ENCODE peak calls at places on chromosome 12, in four cellular contexts. J is fibroblast of mammary gland, X is lung, Y is esophagus muscularis mucosa. W is an unnamed sample.

GRCh38 chr12:108657130-108657745 is 23.5 kb upstream of the SELPLG start:
- DNase-seq in J (no peak), X (no peak), Y (no peak), W (no peak)

GRCh38 chr12:87931764-87932163 is 97.4 kb downstream of the C12orf50 start:
- DNase-seq in J (peak), X (no peak), Y (no peak), W (no peak)

GRCh38 chr12:56725723-56726102 is 614 bp upstream of the NACA start:
- DNase-seq in J (no peak), X (no peak), Y (no peak), W (no peak)

GRCh38 chr12:22702690-22703089 is 77.7 kb downstream of the ETNK1 start:
- DNase-seq in J (peak), X (no peak), Y (no peak), W (no peak)

GRCh38 chr12:119699199-119699765 is 31.3 kb downstream of the PRKAB1 start:
- DNase-seq in J (no peak), X (no peak), Y (no peak), W (no peak)

GRCh38 chr12:1474567-1475153 is 119.7 kb downstream of the FBXL14 start:
- DNase-seq in J (peak), X (no peak), Y (no peak), W (peak)

GRCh38 chr12:112862570-112863137 is 44.1 kb upstream of the OAS1 start:
- DNase-seq in J (no peak), X (no peak), Y (no peak), W (no peak)

GRCh38 chr12:79451365-79451764 is 239.4 kb downstream of the PAWR start:
- DNase-seq in J (peak), X (no peak), Y (no peak), W (no peak)

GRCh38 chr12:51361419-51362016 is 15.0 kb upstream of the CELA1 start:
- DNase-seq in J (no peak), X (no peak), Y (no peak), W (no peak)

GRCh38 chr12:24852420-24852819 is 96.5 kb downstream of the BCAT1 start:
- DNase-seq in J (no peak), X (no peak), Y (no peak), W (no peak)

GRCh38 chr12:129531004-129531403 is 372.8 kb downstream of the TMEM132D start:
- DNase-seq in J (no peak), X (no peak), Y (no peak), W (no peak)

GRCh38 chr12:26701604-26702215 is 131.3 kb downstream of the ITPR2 start:
- DNase-seq in J (peak), X (no peak), Y (no peak), W (peak)

GRCh38 chr12:64825143-64826011 is 930 bp downstream of the TBC1D30 start:
- DNase-seq in J (no peak), X (no peak), Y (peak), W (no peak)

GRCh38 chr12:66132408-66132807 is 1.9 kb upstream of the LLPH start:
- DNase-seq in J (peak), X (no peak), Y (no peak), W (peak)

GRCh38 chr12:120686690-120687569 is at the start of gene MLEC:
- DNase-seq in J (peak), X (peak), Y (peak), W (peak)

GRCh38 chr12:131114942-131115584 is 161.4 kb downstream of the ADGRD1 start:
- DNase-seq in J (no peak), X (no peak), Y (no peak), W (no peak)

GRCh38 chr12:89947437-89948265 is 239.0 kb upstream of the ATP2B1 start:
- DNase-seq in J (peak), X (no peak), Y (no peak), W (peak)

GRCh38 chr12:76252031-76252430 is 96.2 kb downstream of the BBS10 start:
- DNase-seq in J (no peak), X (no peak), Y (peak), W (no peak)

GRCh38 chr12:108641446-108642268 is 8.0 kb upstream of the SELPLG start:
- DNase-seq in J (no peak), X (no peak), Y (no peak), W (no peak)

GRCh38 chr12:132766380-132767085 is 4.9 kb upstream of the ANKLE2 start:
- DNase-seq in J (no peak), X (no peak), Y (no peak), W (no peak)

GRCh38 chr12:108949976-108950375 is 70.1 kb downstream of the DAO start:
- DNase-seq in J (no peak), X (no peak), Y (no peak), W (no peak)

GRCh38 chr12:133165776-133166175 is 15.5 kb upstream of the ZNF268 start:
- DNase-seq in J (no peak), X (no peak), Y (no peak), W (no peak)

DNA sequence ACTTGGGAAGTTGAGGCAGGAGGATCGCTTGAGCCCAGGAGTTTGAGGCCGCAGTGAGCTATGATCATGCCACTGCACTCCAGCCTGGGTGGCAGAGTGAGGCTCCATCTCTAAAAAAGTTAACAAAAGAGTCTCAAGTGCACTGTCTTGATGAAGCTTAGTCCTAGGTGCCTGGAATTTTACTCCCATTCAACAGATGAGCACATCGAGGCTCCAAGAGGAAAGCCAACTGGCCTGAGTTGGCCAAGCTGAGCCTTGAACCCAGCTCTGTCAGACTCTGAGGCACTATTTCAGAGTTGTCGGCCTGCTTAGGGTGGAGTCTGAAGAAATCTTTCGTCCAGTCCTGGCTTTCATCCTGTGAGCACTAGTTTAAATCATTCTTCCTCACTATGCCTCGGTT is 98.1 kb upstream of the MAP1LC3B2 start:
- DNase-seq in J (no peak), X (no peak), Y (no peak), W (no peak)
- H3K4me3 ChIP-seq in J (no peak), X (no peak), Y (no peak), W (no peak)

DNA sequence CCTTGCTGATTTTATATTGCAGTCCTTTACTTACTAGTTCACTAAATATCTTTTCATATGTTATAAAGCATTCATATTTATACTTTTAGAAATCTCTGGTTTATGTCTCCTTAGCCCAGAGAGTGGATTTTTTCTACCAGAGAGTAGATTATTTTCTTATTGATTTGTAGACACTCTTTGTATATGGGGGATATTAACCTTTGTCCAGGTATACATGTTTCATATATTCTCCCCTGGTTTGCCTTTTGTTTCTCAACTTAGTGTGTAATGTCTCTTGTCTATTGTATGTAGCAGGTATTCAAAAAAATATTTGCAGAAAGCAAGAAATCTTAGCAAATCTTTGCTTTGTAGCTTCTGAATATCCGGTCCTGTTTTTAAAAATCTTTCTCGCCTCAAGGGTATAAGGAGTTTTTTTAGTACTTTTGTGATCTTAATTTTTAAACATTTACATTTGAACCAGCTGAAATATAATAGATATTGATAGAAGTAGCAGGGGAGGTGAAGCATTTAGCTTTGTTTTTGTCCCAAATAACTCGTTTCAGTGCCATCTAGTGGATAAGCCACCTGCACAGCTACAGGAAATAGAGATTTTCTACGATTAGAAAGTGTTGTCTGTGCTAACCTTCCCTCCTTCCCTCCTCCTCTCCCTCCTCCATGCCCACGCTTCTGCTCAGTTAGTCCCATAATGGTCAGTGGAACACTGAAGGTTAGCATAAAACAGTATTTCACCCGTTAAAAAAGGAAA is 97.0 kb downstream of the PHETA1 start:
- DNase-seq in J (peak), X (no peak), Y (no peak), W (no peak)
- TF ChIP-seq CTCF in J (peak), X (no peak), Y (no peak), W (peak)

GRCh38 chr12:11765421-11765816 is 115.9 kb downstream of the ETV6 start:
- DNase-seq in J (no peak), X (no peak), Y (no peak), W (peak)

GRCh38 chr12:11763760-11764520 is 114.5 kb downstream of the ETV6 start:
- DNase-seq in J (peak), X (no peak), Y (no peak), W (peak)

GRCh38 chr12:11768233-11768965 is 118.9 kb downstream of the ETV6 start:
- DNase-seq in J (no peak), X (no peak), Y (no peak), W (no peak)

GRCh38 chr12:11767029-11767724 is 117.7 kb downstream of the ETV6 start:
- DNase-seq in J (no peak), X (no peak), Y (no peak), W (no peak)

DNA sequence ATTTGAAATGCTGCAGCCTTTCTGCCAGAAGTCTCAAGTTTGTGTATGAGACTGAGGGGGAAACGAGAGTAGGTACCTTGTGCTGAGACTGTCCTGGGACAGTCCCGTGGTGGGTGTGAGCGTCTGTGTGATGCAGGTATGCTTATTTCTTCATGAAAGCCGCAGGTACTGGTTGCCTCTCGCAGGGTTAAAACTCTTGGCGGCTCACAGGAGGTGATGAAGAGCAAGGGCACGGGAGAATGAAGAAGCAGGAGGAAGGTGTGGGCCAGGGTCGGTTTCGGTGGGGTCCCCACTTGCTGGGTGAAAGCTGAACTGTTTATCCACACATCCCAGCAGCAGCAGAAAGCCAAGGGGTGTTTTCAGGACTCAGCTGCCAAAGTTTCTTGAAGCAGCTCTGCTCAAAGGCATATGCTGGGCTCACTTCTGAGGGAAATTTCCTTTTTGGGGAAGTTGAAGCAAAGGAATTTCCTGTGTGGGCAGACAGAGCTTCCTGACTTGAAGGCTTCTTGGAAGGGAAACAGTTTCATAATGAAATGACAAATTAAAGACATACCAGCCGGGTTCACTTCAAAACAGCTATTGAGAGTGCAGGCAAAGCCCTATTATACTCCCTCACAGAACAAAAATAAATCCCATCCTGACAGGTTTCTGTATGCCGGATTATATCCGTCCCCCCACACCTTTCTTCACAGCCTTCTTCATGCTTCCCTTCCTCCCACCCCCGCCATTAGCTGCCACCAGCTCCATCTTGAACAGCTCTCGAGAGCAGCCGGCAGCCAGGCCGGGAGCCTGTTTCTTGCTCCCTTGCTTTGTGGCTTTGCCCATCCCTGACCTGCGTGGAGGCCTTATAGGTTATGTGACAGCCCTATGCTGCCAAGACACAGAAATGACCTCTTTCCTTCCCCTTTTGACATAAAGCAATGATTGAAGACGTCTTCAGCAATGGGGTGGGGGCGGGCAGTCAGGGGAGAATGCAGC is 116.6 kb downstream of the ETV6 start:
- DNase-seq in J (peak), X (peak), Y (no peak), W (peak)
- H3K4me3 ChIP-seq in J (no peak), X (no peak), Y (peak), W (no peak)

DNA sequence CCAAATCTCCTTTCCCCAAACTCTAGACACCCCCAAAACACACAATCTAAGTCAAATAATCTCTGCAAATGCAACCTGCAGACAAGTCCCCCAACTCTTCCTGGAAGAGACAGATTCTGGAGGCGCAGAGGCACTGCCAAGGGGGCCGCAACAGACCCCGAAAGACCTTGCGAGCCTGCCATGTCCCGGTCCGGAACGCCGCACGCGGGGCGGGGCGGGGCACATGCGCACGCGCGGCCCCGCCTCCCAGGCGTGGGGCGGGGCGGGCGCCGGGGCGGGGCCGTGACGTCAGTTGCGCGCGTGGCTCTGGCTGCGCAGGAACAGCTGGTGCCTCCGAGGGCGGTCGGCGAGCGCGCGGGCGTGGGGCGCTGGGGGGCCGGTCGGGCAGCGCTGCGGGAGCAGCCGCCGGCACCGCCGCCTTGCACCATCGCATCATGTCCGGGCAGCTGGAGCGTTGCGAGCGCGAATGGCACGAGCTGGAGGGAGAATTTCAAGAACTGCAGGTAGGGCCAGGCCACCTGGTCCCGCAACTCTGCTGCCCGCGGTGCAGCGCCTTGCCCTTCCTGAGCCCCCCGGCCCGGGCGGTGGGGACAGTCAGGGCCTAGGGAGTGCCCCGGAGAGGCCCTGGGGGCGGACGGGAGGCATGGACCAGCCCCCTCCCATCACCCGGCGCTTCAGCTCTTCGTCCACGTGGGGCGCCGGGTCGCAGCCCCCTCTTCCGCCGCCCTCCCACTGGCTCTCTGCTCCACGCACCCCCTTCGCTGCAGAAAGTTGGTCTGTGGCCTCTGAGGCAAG is at the start of gene TMEM120B:
- DNase-seq in J (peak), X (peak), Y (peak), W (peak)
- TF ChIP-seq CTCF in J (no peak), X (no peak), Y (no peak), W (no peak)

GRCh38 chr12:105107497-105108371 is at the start of gene WASHC4:
- DNase-seq in J (peak), X (peak), Y (peak), W (peak)

GRCh38 chr12:105109465-105110212 is 2.1 kb downstream of the WASHC4 start:
- DNase-seq in J (peak), X (no peak), Y (no peak), W (peak)

GRCh38 chr12:105113094-105113493 is 5.6 kb downstream of the WASHC4 start:
- DNase-seq in J (no peak), X (no peak), Y (no peak), W (peak)

GRCh38 chr12:105107176-105107496 is 395 bp upstream of the WASHC4 start:
- DNase-seq in J (peak), X (no peak), Y (no peak), W (peak)

DNA sequence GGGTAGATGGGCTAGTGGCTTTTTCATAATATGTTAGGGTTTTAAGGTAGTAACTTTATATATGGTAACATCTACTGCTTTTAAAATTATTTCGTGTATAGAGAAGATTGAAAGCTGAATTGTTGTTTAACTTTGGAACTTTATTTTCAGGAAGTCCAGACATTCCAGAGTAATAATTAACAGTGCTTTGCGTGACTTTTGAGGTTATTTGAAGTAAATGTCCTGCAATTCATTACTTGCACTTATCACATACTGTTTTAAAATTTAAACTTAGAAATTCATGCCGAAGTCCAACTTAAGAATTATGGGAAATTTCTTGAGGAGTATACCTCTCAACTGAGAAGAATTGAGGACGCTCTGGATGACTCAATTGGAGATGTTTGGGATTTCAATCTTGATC is 3.3 kb downstream of the WASHC4 start:
- DNase-seq in J (no peak), X (no peak), Y (no peak), W (no peak)
- H3K4me3 ChIP-seq in J (no peak), X (no peak), Y (no peak), W (no peak)

DNA sequence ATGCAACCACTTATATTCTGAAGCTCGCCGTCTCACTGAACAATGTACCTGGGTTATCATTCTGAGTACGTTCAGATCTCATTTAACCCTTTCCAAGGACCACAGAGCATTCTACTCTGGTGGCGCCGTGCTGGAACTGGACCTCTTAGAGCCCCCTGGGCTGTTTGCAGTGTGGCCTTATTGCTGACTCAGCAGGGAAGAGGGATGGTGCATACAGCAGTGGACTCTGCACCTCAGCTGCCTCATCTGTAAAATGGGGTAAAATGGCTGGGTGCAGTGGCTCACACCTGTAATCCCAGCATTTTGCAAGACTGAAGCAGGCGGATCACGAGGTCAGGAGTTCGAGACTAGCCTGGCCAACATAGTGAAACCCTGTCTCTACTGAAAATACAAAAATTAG is 2.9 kb downstream of the ALDH2 start:
- DNase-seq in J (no peak), X (no peak), Y (no peak), W (no peak)
- TF ChIP-seq CTCF in J (no peak), X (no peak), Y (no peak), W (no peak)

W was measured in fibroblast of villous mesenchyme.